ENCODE peak calls at places on chromosomes 1 and 21, in ten cellular contexts. One of them, this sample, is unnamed.

GRCh38 chr1:183073320-183073719 is 50.1 kb downstream of the LAMC1 start:
- DNase-seq in WTC11: no peak
- DNase-seq in NCI-H510A treated with DMSO at 0.1 percent for 48 hours: no peak
- DNase-seq in SW480: no peak
- DNase-seq in globus pallidus: no peak
- DNase-seq in stimulated activated CD4-positive, alpha-beta T cell treated with anti-CD3 and anti-CD28 coated beads, Interleukin-4, amount 100 ng/mL, for 4 hours: no peak
- DNase-seq in ureter: no peak
- DNase-seq in activated T-cell treated with anti-CD3 and anti-CD28 coated beads for 1 hour: no peak
- DNase-seq in B cell: no peak
- DNase-seq in breast epithelium: no peak
- DNase-seq in this sample: no peak

GRCh38 chr1:202966006-202966904 is 802 bp downstream of the CYB5R1 start:
- DNase-seq in SW480: no peak
- DNase-seq in activated T-cell treated with anti-CD3 and anti-CD28 coated beads for 1 hour: peak
- DNase-seq in stimulated activated CD4-positive, alpha-beta T cell treated with anti-CD3 and anti-CD28 coated beads, Interleukin-4, amount 100 ng/mL, for 4 hours: no peak
- DNase-seq in WTC11: no peak
- DNase-seq in ureter: no peak
- DNase-seq in NCI-H510A treated with DMSO at 0.1 percent for 48 hours: no peak
- DNase-seq in B cell: no peak
- DNase-seq in breast epithelium: no peak
- DNase-seq in globus pallidus: no peak
- DNase-seq in this sample: no peak

GRCh38 chr1:17717595-17717994 is 37.5 kb upstream of the ACTL8 start:
- DNase-seq in activated T-cell treated with anti-CD3 and anti-CD28 coated beads for 1 hour: no peak
- DNase-seq in stimulated activated CD4-positive, alpha-beta T cell treated with anti-CD3 and anti-CD28 coated beads, Interleukin-4, amount 100 ng/mL, for 4 hours: no peak
- DNase-seq in WTC11: no peak
- DNase-seq in globus pallidus: no peak
- DNase-seq in SW480: no peak
- DNase-seq in NCI-H510A treated with DMSO at 0.1 percent for 48 hours: peak
- DNase-seq in ureter: no peak
- DNase-seq in B cell: no peak
- DNase-seq in breast epithelium: no peak
- DNase-seq in this sample: no peak

GRCh38 chr1:55927934-55928333 is 651.4 kb downstream of the PLPP3 start:
- DNase-seq in ureter: no peak
- DNase-seq in WTC11: no peak
- DNase-seq in SW480: no peak
- DNase-seq in breast epithelium: no peak
- DNase-seq in activated T-cell treated with anti-CD3 and anti-CD28 coated beads for 1 hour: no peak
- DNase-seq in stimulated activated CD4-positive, alpha-beta T cell treated with anti-CD3 and anti-CD28 coated beads, Interleukin-4, amount 100 ng/mL, for 4 hours: no peak
- DNase-seq in globus pallidus: no peak
- DNase-seq in B cell: no peak
- DNase-seq in NCI-H510A treated with DMSO at 0.1 percent for 48 hours: no peak
- DNase-seq in this sample: no peak

GRCh38 chr1:46466477-46467182 is 23.0 kb upstream of the DMBX1 start:
- DNase-seq in NCI-H510A treated with DMSO at 0.1 percent for 48 hours: peak
- DNase-seq in WTC11: peak
- DNase-seq in ureter: no peak
- DNase-seq in activated T-cell treated with anti-CD3 and anti-CD28 coated beads for 1 hour: no peak
- DNase-seq in B cell: no peak
- DNase-seq in SW480: no peak
- DNase-seq in breast epithelium: no peak
- DNase-seq in stimulated activated CD4-positive, alpha-beta T cell treated with anti-CD3 and anti-CD28 coated beads, Interleukin-4, amount 100 ng/mL, for 4 hours: no peak
- DNase-seq in globus pallidus: no peak
- DNase-seq in this sample: no peak

GRCh38 chr21:43025636-43026180 is 49.9 kb downstream of the CBS start:
- DNase-seq in ureter: no peak
- DNase-seq in SW480: peak
- DNase-seq in NCI-H510A treated with DMSO at 0.1 percent for 48 hours: no peak
- DNase-seq in stimulated activated CD4-positive, alpha-beta T cell treated with anti-CD3 and anti-CD28 coated beads, Interleukin-4, amount 100 ng/mL, for 4 hours: no peak
- DNase-seq in B cell: no peak
- DNase-seq in activated T-cell treated with anti-CD3 and anti-CD28 coated beads for 1 hour: no peak
- DNase-seq in WTC11: no peak
- DNase-seq in breast epithelium: no peak
- DNase-seq in globus pallidus: no peak
- DNase-seq in this sample: no peak

GRCh38 chr1:205430631-205431305 is 8.9 kb upstream of the LEMD1 start:
- DNase-seq in globus pallidus: peak
- DNase-seq in ureter: no peak
- DNase-seq in breast epithelium: no peak
- DNase-seq in SW480: no peak
- DNase-seq in B cell: peak
- DNase-seq in WTC11: peak
- DNase-seq in activated T-cell treated with anti-CD3 and anti-CD28 coated beads for 1 hour: peak
- DNase-seq in NCI-H510A treated with DMSO at 0.1 percent for 48 hours: no peak
- DNase-seq in stimulated activated CD4-positive, alpha-beta T cell treated with anti-CD3 and anti-CD28 coated beads, Interleukin-4, amount 100 ng/mL, for 4 hours: peak
- DNase-seq in this sample: no peak

GRCh38 chr1:58739851-58740466 is 40.1 kb upstream of the MYSM1 start:
- DNase-seq in breast epithelium: no peak
- DNase-seq in SW480: peak
- DNase-seq in WTC11: no peak
- DNase-seq in NCI-H510A treated with DMSO at 0.1 percent for 48 hours: peak
- DNase-seq in stimulated activated CD4-positive, alpha-beta T cell treated with anti-CD3 and anti-CD28 coated beads, Interleukin-4, amount 100 ng/mL, for 4 hours: no peak
- DNase-seq in activated T-cell treated with anti-CD3 and anti-CD28 coated beads for 1 hour: no peak
- DNase-seq in globus pallidus: peak
- DNase-seq in ureter: no peak
- DNase-seq in B cell: no peak
- DNase-seq in this sample: no peak

GRCh38 chr21:45874716-45875415 is 106.7 kb upstream of the COL6A1 start:
- DNase-seq in breast epithelium: no peak
- DNase-seq in NCI-H510A treated with DMSO at 0.1 percent for 48 hours: no peak
- DNase-seq in globus pallidus: no peak
- DNase-seq in SW480: no peak
- DNase-seq in WTC11: no peak
- DNase-seq in stimulated activated CD4-positive, alpha-beta T cell treated with anti-CD3 and anti-CD28 coated beads, Interleukin-4, amount 100 ng/mL, for 4 hours: no peak
- DNase-seq in ureter: peak
- DNase-seq in activated T-cell treated with anti-CD3 and anti-CD28 coated beads for 1 hour: no peak
- DNase-seq in B cell: no peak
- DNase-seq in this sample: no peak

GRCh38 chr1:1406821-1407100 is 332 bp downstream of the MRPL20 start:
- DNase-seq in B cell: no peak
- DNase-seq in WTC11: no peak
- DNase-seq in activated T-cell treated with anti-CD3 and anti-CD28 coated beads for 1 hour: no peak
- DNase-seq in breast epithelium: no peak
- DNase-seq in stimulated activated CD4-positive, alpha-beta T cell treated with anti-CD3 and anti-CD28 coated beads, Interleukin-4, amount 100 ng/mL, for 4 hours: no peak
- DNase-seq in globus pallidus: no peak
- DNase-seq in NCI-H510A treated with DMSO at 0.1 percent for 48 hours: no peak
- DNase-seq in ureter: no peak
- DNase-seq in SW480: no peak
- DNase-seq in this sample: no peak

GRCh38 chr1:161020573-161021167 is at the start of gene F11R:
- DNase-seq in globus pallidus: no peak
- DNase-seq in activated T-cell treated with anti-CD3 and anti-CD28 coated beads for 1 hour: no peak
- DNase-seq in B cell: no peak
- DNase-seq in ureter: peak
- DNase-seq in NCI-H510A treated with DMSO at 0.1 percent for 48 hours: peak
- DNase-seq in WTC11: peak
- DNase-seq in SW480: peak
- DNase-seq in stimulated activated CD4-positive, alpha-beta T cell treated with anti-CD3 and anti-CD28 coated beads, Interleukin-4, amount 100 ng/mL, for 4 hours: peak
- DNase-seq in breast epithelium: peak
- DNase-seq in this sample: peak